ENCODE peak calls at places on chromosome 19, in seven cellular contexts. Q is suprapubic skin, G is breast epithelium, Z is astrocyte of the cerebellum, R is ascending aorta, P is PC-3, E is bronchial epithelial cell. B is an unnamed sample.

GRCh38 chr19:50777261-50777660 is 7.0 kb downstream of the GPR32 start:
- DNase-seq in Q (no peak), G (no peak), Z (no peak), R (no peak), P (no peak), E (no peak), B (no peak)

GRCh38 chr19:14385492-14385891 is 4.2 kb downstream of the ADGRE5 start:
- DNase-seq in Q (no peak), G (no peak), Z (no peak), R (no peak), P (no peak), E (no peak), B (no peak)

GRCh38 chr19:7202888-7203287 is 91.3 kb downstream of the INSR start:
- DNase-seq in Q (no peak), G (no peak), Z (no peak), R (no peak), P (no peak), E (no peak), B (no peak)

GRCh38 chr19:13920940-13921744 is 15.1 kb downstream of the CC2D1A start:
- DNase-seq in Q (no peak), G (no peak), Z (no peak), R (no peak), P (peak), E (peak), B (no peak)

GRCh38 chr19:32580353-32580900 is 563 bp upstream of the PDCD5 start:
- DNase-seq in Q (no peak), G (no peak), Z (no peak), R (peak), P (no peak), E (no peak), B (no peak)

GRCh38 chr19:40139533-40140287 is 49.0 kb upstream of the ZNF780A start:
- DNase-seq in Q (no peak), G (no peak), Z (peak), R (no peak), P (peak), E (peak), B (peak)

GRCh38 chr19:46785054-46785979 is 3.1 kb downstream of the SLC1A5 start:
- DNase-seq in Q (no peak), G (no peak), Z (no peak), R (no peak), P (no peak), E (no peak), B (no peak)

GRCh38 chr19:12527034-12527836 is 24.0 kb downstream of the ZNF564 start:
- DNase-seq in Q (no peak), G (no peak), Z (no peak), R (no peak), P (peak), E (peak), B (no peak)

GRCh38 chr19:46639356-46640061 is 3.5 kb upstream of the GNG8 start:
- DNase-seq in Q (no peak), G (no peak), Z (no peak), R (peak), P (no peak), E (no peak), B (no peak)

GRCh38 chr19:46284635-46285034 is 12.2 kb upstream of the HIF3A start:
- DNase-seq in Q (no peak), G (no peak), Z (no peak), R (no peak), P (no peak), E (no peak), B (no peak)

GRCh38 chr19:56253737-56254136 is 18.8 kb upstream of the EDDM13 start:
- DNase-seq in Q (no peak), G (no peak), Z (peak), R (no peak), P (peak), E (peak), B (peak)

GRCh38 chr19:56258272-56258671 is 14.3 kb upstream of the EDDM13 start:
- DNase-seq in Q (no peak), G (no peak), Z (no peak), R (no peak), P (no peak), E (no peak), B (no peak)

GRCh38 chr19:56252699-56253422 is 19.7 kb upstream of the EDDM13 start:
- DNase-seq in Q (peak), G (peak), Z (peak), R (peak), P (peak), E (peak), B (peak)
- H3K4me3 ChIP-seq in Q (no peak), G (no peak), Z (no peak), R (no peak), P (no peak), E (no peak), B (no peak)

GRCh38 chr19:18202759-18203407 is 959 bp downstream of the RAB3A start:
- DNase-seq in Q (no peak), G (no peak), Z (no peak), R (no peak), P (peak), E (no peak), B (no peak)
- TF ChIP-seq CTCF in Q (no peak), G (no peak), Z (peak), R (peak), P (peak), E (peak), B (peak)

DNA sequence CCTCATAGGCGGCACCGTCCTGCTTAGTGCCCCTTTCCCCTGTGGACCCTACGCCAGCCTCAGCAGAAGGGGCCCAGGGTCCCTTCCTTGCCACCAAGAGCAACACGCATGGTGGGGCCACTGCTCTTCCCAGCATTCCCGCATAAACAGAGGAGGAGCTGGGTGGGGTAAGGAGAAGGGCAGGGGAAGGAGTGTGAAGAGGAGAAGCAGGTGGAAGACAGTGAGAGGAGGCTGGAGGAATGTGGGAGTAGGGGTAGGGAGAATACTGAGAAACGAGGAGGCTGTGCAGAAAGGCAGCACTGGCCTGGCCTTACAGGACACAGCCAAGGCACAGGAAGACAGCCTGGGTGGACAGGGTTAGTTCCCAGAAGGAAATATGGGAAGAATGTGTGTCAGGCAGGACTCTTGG is 43.9 kb downstream of the ZNF331 start:
- DNase-seq in Q (no peak), G (no peak), Z (no peak), R (no peak), P (no peak), E (no peak), B (no peak)
- H3K4me3 ChIP-seq in Q (no peak), G (no peak), Z (no peak), R (no peak), P (no peak), E (no peak), B (no peak)

GRCh38 chr19:3762501-3763459 is at the start of gene MRPL54:
- DNase-seq in Q (peak), G (peak), Z (peak), R (peak), P (peak), E (peak), B (peak)
- TF ChIP-seq CTCF in Q (no peak), G (no peak), Z (no peak), R (no peak), P (no peak), E (no peak), B (no peak)

GRCh38 chr19:58440556-58440955 is 603 bp upstream of the ZNF132 start:
- DNase-seq in Q (no peak), G (no peak), Z (no peak), R (peak), P (no peak), E (no peak), B (no peak)
- H3K4me3 ChIP-seq in Q (peak), G (peak), Z (peak), R (peak), P (no peak), E (peak), B (peak)

GRCh38 chr19:310141-310651 is 19.0 kb upstream of the PLPP2 start:
- DNase-seq in Q (no peak), G (no peak), Z (peak), R (no peak), P (no peak), E (no peak), B (peak)
- TF ChIP-seq CTCF in Q (no peak), G (no peak), Z (peak), R (no peak), P (no peak), E (no peak), B (peak)

GRCh38 chr19:2084993-2085720 is 11.0 kb downstream of the MOB3A start:
- DNase-seq in Q (peak), G (no peak), Z (no peak), R (peak), P (peak), E (peak), B (no peak)
- H3K4me3 ChIP-seq in Q (peak), G (no peak), Z (no peak), R (no peak), P (no peak), E (no peak), B (no peak)

DNA sequence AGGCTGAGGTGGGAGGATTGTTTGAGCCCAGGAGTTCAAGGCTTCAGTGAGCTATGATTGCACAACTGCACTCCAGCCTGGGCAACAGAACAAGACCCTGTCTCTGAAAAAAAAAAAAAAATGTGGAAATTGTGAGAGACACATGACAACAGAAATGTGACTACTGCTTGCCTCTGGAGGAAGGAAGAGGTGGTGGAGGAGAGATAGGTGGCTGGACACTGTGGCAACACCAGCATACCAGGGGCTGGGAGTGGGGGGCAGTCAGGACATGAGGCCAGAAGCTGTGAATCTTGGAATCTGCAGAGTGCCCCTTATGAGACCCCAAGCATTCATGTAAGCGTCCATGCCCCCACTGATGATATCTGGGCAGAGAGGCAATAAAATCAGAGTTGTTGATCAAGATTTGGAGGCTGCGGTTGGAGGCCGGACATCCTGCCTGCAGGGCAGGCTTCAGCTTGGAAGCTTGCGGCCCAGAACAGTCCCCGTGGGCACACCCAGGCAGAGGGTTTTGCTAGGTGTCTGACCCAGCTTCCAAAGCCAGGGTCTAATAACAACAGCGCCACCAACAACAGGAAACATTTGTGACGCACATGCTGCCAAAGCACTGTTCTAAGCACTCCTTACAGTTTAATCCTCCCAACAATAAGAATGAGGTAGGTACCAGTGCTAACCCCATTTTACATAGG is 16.9 kb downstream of the FAM187B start:
- DNase-seq in Q (peak), G (no peak), Z (no peak), R (peak), P (no peak), E (no peak), B (no peak)
- TF ChIP-seq CTCF in Q (no peak), G (no peak), Z (no peak), R (no peak), P (no peak), E (no peak), B (no peak)

DNA sequence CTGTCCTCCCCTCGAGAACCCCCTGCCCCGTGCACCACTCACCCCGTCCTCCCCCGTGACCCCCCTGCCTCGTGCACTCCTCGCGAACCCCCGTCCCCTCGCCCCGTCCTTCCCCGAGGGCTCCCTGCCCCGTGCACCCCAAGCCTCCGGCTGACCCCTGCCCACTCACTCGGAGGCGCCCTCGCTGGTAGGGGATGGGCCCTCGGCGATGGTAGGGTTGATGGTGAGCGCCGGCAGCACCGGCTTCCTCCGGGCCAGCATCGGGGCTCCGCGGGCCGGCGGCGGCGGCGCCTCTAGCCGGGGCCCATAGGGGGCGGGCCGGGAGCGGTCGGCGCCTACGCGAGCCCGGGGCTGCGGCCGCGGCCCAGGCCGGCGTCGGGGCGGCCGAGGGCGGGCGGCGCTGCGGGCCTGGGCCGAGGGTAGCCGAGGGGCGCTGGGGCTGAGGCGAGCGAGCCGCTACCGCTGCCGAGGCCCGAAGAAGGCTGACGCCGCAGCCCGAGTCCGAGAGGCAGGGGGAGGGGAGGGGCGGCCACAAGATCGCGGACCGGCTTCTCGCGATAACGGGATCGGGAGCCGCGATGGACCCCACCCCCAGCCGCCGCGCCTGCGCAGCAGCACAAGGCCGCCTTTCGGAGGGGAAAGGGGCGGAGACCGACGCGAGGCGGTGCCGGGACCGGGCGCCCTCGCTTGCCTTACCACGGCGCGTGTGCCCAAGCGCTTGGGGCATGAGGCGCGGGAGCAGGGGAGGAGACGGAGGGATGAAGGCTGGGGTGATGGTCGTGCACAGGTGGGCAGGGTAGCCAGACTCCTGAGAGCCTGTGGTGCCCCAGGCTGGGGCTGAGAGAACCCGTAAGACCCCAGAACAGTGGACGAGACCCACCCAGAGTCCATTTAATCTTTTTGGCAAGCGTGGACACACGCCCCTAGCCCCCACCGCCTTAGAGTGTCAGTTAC is at the start of gene MAP2K2:
- DNase-seq in Q (peak), G (peak), Z (peak), R (peak), P (peak), E (peak), B (peak)
- H3K4me3 ChIP-seq in Q (peak), G (peak), Z (peak), R (peak), P (peak), E (peak), B (peak)

GRCh38 chr19:43755256-43755801 is 567 bp upstream of the SMG9 start:
- DNase-seq in Q (no peak), G (peak), Z (no peak), R (peak), P (peak), E (peak), B (no peak)

GRCh38 chr19:43763473-43763939 is 8.7 kb upstream of the SMG9 start:
- DNase-seq in Q (no peak), G (no peak), Z (no peak), R (peak), P (no peak), E (peak), B (no peak)

GRCh38 chr19:43762814-43763213 is 8.1 kb upstream of the SMG9 start:
- DNase-seq in Q (no peak), G (no peak), Z (no peak), R (no peak), P (no peak), E (no peak), B (no peak)

GRCh38 chr19:43760941-43761340 is 6.2 kb upstream of the SMG9 start:
- DNase-seq in Q (no peak), G (no peak), Z (no peak), R (no peak), P (no peak), E (no peak), B (no peak)

DNA sequence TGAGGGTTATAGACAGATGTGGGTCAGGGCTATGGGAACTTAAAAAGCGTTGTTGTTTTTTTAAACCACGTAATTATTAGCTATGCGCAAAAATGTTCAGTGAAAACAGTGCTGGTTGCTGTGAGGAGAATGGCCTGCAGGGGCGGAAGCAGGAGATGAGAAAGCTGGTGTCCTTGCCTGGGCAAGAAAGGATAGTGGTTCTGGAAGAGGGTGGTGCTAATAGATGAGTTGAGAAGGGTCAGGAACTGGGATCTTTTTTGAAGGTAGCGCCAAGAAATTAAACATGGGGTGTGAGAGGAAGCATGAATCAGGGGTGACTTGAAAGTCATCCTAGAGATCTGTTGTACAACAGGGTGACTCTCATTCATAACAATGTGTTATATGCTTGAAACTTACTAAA is 4.8 kb upstream of the SMG9 start:
- DNase-seq in Q (no peak), G (no peak), Z (no peak), R (no peak), P (peak), E (peak), B (no peak)
- TF ChIP-seq CTCF in Q (no peak), G (no peak), Z (peak), R (no peak), P (peak), E (peak), B (no peak)